ENCODE peak calls at places on chromosome 13, in six cellular contexts. One of them, this sample, is unnamed.
A peak's percentile ranks its signal among the peaks of the same experiment; 100 is the strongest.

GRCh38 chr13:82800391-82800790 is 1081.9 kb downstream of the SLITRK1 start:
- DNase-seq in neural progenitor cell: no peak
- DNase-seq in heart right ventricle: no peak
- DNase-seq in psoas muscle: no peak
- DNase-seq in thyroid gland: no peak
- DNase-seq in body of pancreas: no peak
- DNase-seq in this sample: no peak

GRCh38 chr13:33863390-33863789 is 45.4 kb downstream of the RFC3 start:
- DNase-seq in neural progenitor cell: no peak
- DNase-seq in heart right ventricle: no peak
- DNase-seq in psoas muscle: no peak
- DNase-seq in thyroid gland: no peak
- DNase-seq in body of pancreas: no peak
- DNase-seq in this sample: no peak

GRCh38 chr13:91247768-91248167 is 99.7 kb upstream of the MIR17HG start:
- DNase-seq in neural progenitor cell: no peak
- DNase-seq in heart right ventricle: no peak
- DNase-seq in psoas muscle: no peak
- DNase-seq in thyroid gland: no peak
- DNase-seq in body of pancreas: no peak
- DNase-seq in this sample: no peak

GRCh38 chr13:47499358-47500150 is 501.5 kb downstream of the SUCLA2 start:
- DNase-seq in neural progenitor cell: no peak
- DNase-seq in heart right ventricle: no peak
- DNase-seq in psoas muscle: no peak
- DNase-seq in thyroid gland: no peak
- DNase-seq in body of pancreas: no peak
- DNase-seq in this sample: no peak

GRCh38 chr13:90918551-90918950 is 428.9 kb upstream of the MIR17HG start:
- DNase-seq in neural progenitor cell: no peak
- DNase-seq in heart right ventricle: no peak
- DNase-seq in psoas muscle: no peak
- DNase-seq in thyroid gland: no peak
- DNase-seq in body of pancreas: no peak
- DNase-seq in this sample: no peak

GRCh38 chr13:109254271-109254670 is 532.1 kb downstream of the IRS2 start:
- DNase-seq in neural progenitor cell: peak; percentile 59
- DNase-seq in heart right ventricle: no peak
- DNase-seq in psoas muscle: no peak
- DNase-seq in thyroid gland: no peak
- DNase-seq in body of pancreas: no peak
- DNase-seq in this sample: no peak

GRCh38 chr13:98556968-98557591 is 19.8 kb downstream of the STK24 start:
- DNase-seq in neural progenitor cell: no peak
- DNase-seq in heart right ventricle: no peak
- DNase-seq in psoas muscle: no peak
- DNase-seq in thyroid gland: peak; percentile 85
- DNase-seq in body of pancreas: peak; percentile 55
- DNase-seq in this sample: no peak

GRCh38 chr13:42373048-42373812 is 101.3 kb downstream of the AKAP11 start:
- DNase-seq in neural progenitor cell: no peak
- DNase-seq in heart right ventricle: no peak
- DNase-seq in psoas muscle: no peak
- DNase-seq in thyroid gland: no peak
- DNase-seq in body of pancreas: no peak
- DNase-seq in this sample: no peak

GRCh38 chr13:91704398-91704797 is 306.0 kb downstream of the GPC5 start:
- DNase-seq in neural progenitor cell: no peak
- DNase-seq in heart right ventricle: no peak
- DNase-seq in psoas muscle: no peak
- DNase-seq in thyroid gland: no peak
- DNase-seq in body of pancreas: no peak
- DNase-seq in this sample: no peak

GRCh38 chr13:31236211-31236786 is 36.5 kb downstream of the B3GLCT start:
- DNase-seq in neural progenitor cell: peak; percentile 67
- DNase-seq in heart right ventricle: no peak
- DNase-seq in psoas muscle: no peak
- DNase-seq in thyroid gland: no peak
- DNase-seq in body of pancreas: peak; percentile 18
- DNase-seq in this sample: no peak

GRCh38 chr13:50990540-50991506 is 81.2 kb downstream of the RNASEH2B start:
- DNase-seq in neural progenitor cell: peak; percentile 49
- DNase-seq in heart right ventricle: peak; percentile 32
- DNase-seq in psoas muscle: peak; percentile 51
- DNase-seq in thyroid gland: peak; percentile 13
- DNase-seq in body of pancreas: peak; percentile 23
- DNase-seq in this sample: peak; percentile 84

GRCh38 chr13:102729560-102730275 is 34.9 kb upstream of the METTL21C start:
- DNase-seq in neural progenitor cell: no peak
- DNase-seq in heart right ventricle: no peak
- DNase-seq in psoas muscle: no peak
- DNase-seq in thyroid gland: no peak
- DNase-seq in body of pancreas: no peak
- DNase-seq in this sample: no peak

GRCh38 chr13:34502011-34502410 is 440.1 kb upstream of the NBEA start:
- DNase-seq in neural progenitor cell: no peak
- DNase-seq in heart right ventricle: no peak
- DNase-seq in psoas muscle: no peak
- DNase-seq in thyroid gland: no peak
- DNase-seq in body of pancreas: no peak
- DNase-seq in this sample: no peak

GRCh38 chr13:51799261-51799660 is 4.7 kb downstream of the DHRS12 start:
- DNase-seq in neural progenitor cell: no peak
- DNase-seq in heart right ventricle: no peak
- DNase-seq in psoas muscle: no peak
- DNase-seq in thyroid gland: no peak
- DNase-seq in body of pancreas: no peak
- DNase-seq in this sample: no peak

GRCh38 chr13:100388923-100389322 is 199.7 kb downstream of the GGACT start:
- DNase-seq in neural progenitor cell: no peak
- DNase-seq in heart right ventricle: no peak
- DNase-seq in psoas muscle: no peak
- DNase-seq in thyroid gland: no peak
- DNase-seq in body of pancreas: no peak
- DNase-seq in this sample: no peak

GRCh38 chr13:76286178-76286577 is 600.0 kb downstream of the KCTD12 start:
- DNase-seq in neural progenitor cell: no peak
- DNase-seq in heart right ventricle: no peak
- DNase-seq in psoas muscle: no peak
- DNase-seq in thyroid gland: no peak
- DNase-seq in body of pancreas: no peak
- DNase-seq in this sample: no peak

GRCh38 chr13:102517959-102518358 is 78.8 kb upstream of the TPP2 start:
- DNase-seq in neural progenitor cell: no peak
- DNase-seq in heart right ventricle: no peak
- DNase-seq in psoas muscle: no peak
- DNase-seq in thyroid gland: no peak
- DNase-seq in body of pancreas: no peak
- DNase-seq in this sample: no peak

GRCh38 chr13:41302743-41303142 is 8.3 kb upstream of the NAA16 start:
- DNase-seq in neural progenitor cell: no peak
- DNase-seq in heart right ventricle: no peak
- DNase-seq in psoas muscle: no peak
- DNase-seq in thyroid gland: no peak
- DNase-seq in body of pancreas: no peak
- DNase-seq in this sample: no peak
- H3K27ac ChIP-seq in neural progenitor cell: no peak overlapping the region
- H3K27ac ChIP-seq in heart right ventricle: no peak overlapping the region
- H3K27ac ChIP-seq in psoas muscle: no peak overlapping the region
- H3K27ac ChIP-seq in thyroid gland: no peak overlapping the region
- H3K27ac ChIP-seq in body of pancreas: no peak overlapping the region
- H3K27ac ChIP-seq in this sample: no peak overlapping the region

GRCh38 chr13:106326751-106327150 is 208.7 kb downstream of the EFNB2 start:
- DNase-seq in neural progenitor cell: no peak
- DNase-seq in heart right ventricle: no peak
- DNase-seq in psoas muscle: no peak
- DNase-seq in thyroid gland: no peak
- DNase-seq in body of pancreas: no peak
- DNase-seq in this sample: no peak
- H3K36me3 ChIP-seq in neural progenitor cell: no peaks in the 10 kb centered on the region
- H3K36me3 ChIP-seq in heart right ventricle: no peaks in the 10 kb centered on the region
- H3K36me3 ChIP-seq in psoas muscle: no peaks in the 10 kb centered on the region
- H3K36me3 ChIP-seq in thyroid gland: no peaks in the 10 kb centered on the region
- H3K36me3 ChIP-seq in body of pancreas: no peaks in the 10 kb centered on the region
- H3K36me3 ChIP-seq in this sample: no peaks in the 10 kb centered on the region

GRCh38 chr13:73061478-73062275 is 2.9 kb downstream of the KLF5 start:
- DNase-seq in neural progenitor cell: no peak
- DNase-seq in heart right ventricle: no peak
- DNase-seq in psoas muscle: no peak
- DNase-seq in thyroid gland: peak; percentile 43
- DNase-seq in body of pancreas: no peak
- DNase-seq in this sample: no peak

GRCh38 chr13:73063166-73063565 is 4.4 kb downstream of the KLF5 start:
- DNase-seq in neural progenitor cell: no peak
- DNase-seq in heart right ventricle: no peak
- DNase-seq in psoas muscle: no peak
- DNase-seq in thyroid gland: no peak
- DNase-seq in body of pancreas: no peak
- DNase-seq in this sample: no peak

GRCh38 chr13:73060251-73061160 is 1.7 kb downstream of the KLF5 start:
- DNase-seq in neural progenitor cell: peak; percentile 37
- DNase-seq in heart right ventricle: peak; percentile 31
- DNase-seq in psoas muscle: peak; percentile 33
- DNase-seq in thyroid gland: peak; percentile 57
- DNase-seq in body of pancreas: peak; percentile 44
- DNase-seq in this sample: no peak

GRCh38 chr13:73064991-73065390 is 6.2 kb downstream of the KLF5 start:
- DNase-seq in neural progenitor cell: no peak
- DNase-seq in heart right ventricle: no peak
- DNase-seq in psoas muscle: no peak
- DNase-seq in thyroid gland: no peak
- DNase-seq in body of pancreas: no peak
- DNase-seq in this sample: no peak

GRCh38 chr13:73062368-73062767 is 3.6 kb downstream of the KLF5 start:
- DNase-seq in neural progenitor cell: peak; percentile 13
- DNase-seq in heart right ventricle: no peak
- DNase-seq in psoas muscle: no peak
- DNase-seq in thyroid gland: no peak
- DNase-seq in body of pancreas: no peak
- DNase-seq in this sample: no peak
- H3K27ac ChIP-seq in neural progenitor cell: no peak overlapping the region
- H3K27ac ChIP-seq in heart right ventricle: no peak overlapping the region
- H3K27ac ChIP-seq in psoas muscle: no peak overlapping the region
- H3K27ac ChIP-seq in thyroid gland: peak overlapping the region; percentile 76
- H3K27ac ChIP-seq in body of pancreas: no peak overlapping the region
- H3K27ac ChIP-seq in this sample: peak overlapping the region; percentile 15

DNA sequence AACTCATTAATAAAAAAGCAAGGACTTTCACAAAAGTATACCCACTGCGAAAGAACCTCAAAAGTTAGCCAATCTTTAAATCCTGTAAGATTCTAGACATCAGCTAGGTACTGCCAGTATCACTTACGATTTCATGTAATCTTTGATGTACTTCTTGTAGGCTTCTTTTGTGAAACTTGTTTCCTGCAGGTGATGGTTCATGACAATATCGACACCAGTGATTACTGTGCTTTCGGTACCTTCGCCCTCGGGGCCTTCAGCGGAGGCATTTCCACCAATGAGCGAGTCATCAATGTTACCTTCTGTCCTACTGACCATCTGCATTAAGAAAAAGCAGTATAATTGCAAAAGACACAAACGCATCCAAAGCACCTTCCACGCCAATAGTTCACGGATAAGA is 1.1 kb downstream of the TPT1 start:
- DNase-seq in neural progenitor cell: no peak
- DNase-seq in heart right ventricle: no peak
- DNase-seq in psoas muscle: no peak
- DNase-seq in thyroid gland: no peak
- DNase-seq in body of pancreas: no peak
- DNase-seq in this sample: no peak
- H3K36me3 ChIP-seq in neural progenitor cell: peaks cover 27% of the 10 kb centered on the region
- H3K36me3 ChIP-seq in heart right ventricle: peaks cover 64% of the 10 kb centered on the region
- H3K36me3 ChIP-seq in psoas muscle: peaks cover 21% of the 10 kb centered on the region
- H3K36me3 ChIP-seq in thyroid gland: peaks cover 51% of the 10 kb centered on the region
- H3K36me3 ChIP-seq in body of pancreas: peaks cover 16% of the 10 kb centered on the region
- H3K36me3 ChIP-seq in this sample: peaks cover 16% of the 10 kb centered on the region

GRCh38 chr13:32426981-32427851 is 714 bp downstream of the N4BP2L1 start:
- DNase-seq in neural progenitor cell: peak; percentile 74
- DNase-seq in heart right ventricle: peak; percentile 31
- DNase-seq in psoas muscle: peak; percentile 64
- DNase-seq in thyroid gland: peak; percentile 45
- DNase-seq in body of pancreas: peak; percentile 77
- DNase-seq in this sample: peak; percentile 70
- H3K27ac ChIP-seq in neural progenitor cell: no peak overlapping the region
- H3K27ac ChIP-seq in heart right ventricle: peak overlapping the region; percentile 97
- H3K27ac ChIP-seq in psoas muscle: peak overlapping the region; percentile 88
- H3K27ac ChIP-seq in thyroid gland: peak overlapping the region; percentile 71
- H3K27ac ChIP-seq in body of pancreas: peak overlapping the region; percentile 96
- H3K27ac ChIP-seq in this sample: peak overlapping the region; percentile 46

GRCh38 chr13:114325729-114326128 is 11.4 kb downstream of the CHAMP1 start:
- DNase-seq in neural progenitor cell: no peak
- DNase-seq in heart right ventricle: no peak
- DNase-seq in psoas muscle: no peak
- DNase-seq in thyroid gland: no peak
- DNase-seq in body of pancreas: no peak
- DNase-seq in this sample: no peak

GRCh38 chr13:114324334-114324733 is 10.0 kb downstream of the CHAMP1 start:
- DNase-seq in neural progenitor cell: no peak
- DNase-seq in heart right ventricle: no peak
- DNase-seq in psoas muscle: no peak
- DNase-seq in thyroid gland: no peak
- DNase-seq in body of pancreas: no peak
- DNase-seq in this sample: no peak

GRCh38 chr13:114321256-114321655 is 7.0 kb downstream of the CHAMP1 start:
- DNase-seq in neural progenitor cell: no peak
- DNase-seq in heart right ventricle: no peak
- DNase-seq in psoas muscle: no peak
- DNase-seq in thyroid gland: no peak
- DNase-seq in body of pancreas: no peak
- DNase-seq in this sample: no peak

GRCh38 chr13:114320065-114320464 is 5.8 kb downstream of the CHAMP1 start:
- DNase-seq in neural progenitor cell: no peak
- DNase-seq in heart right ventricle: no peak
- DNase-seq in psoas muscle: no peak
- DNase-seq in thyroid gland: no peak
- DNase-seq in body of pancreas: no peak
- DNase-seq in this sample: no peak

DNA sequence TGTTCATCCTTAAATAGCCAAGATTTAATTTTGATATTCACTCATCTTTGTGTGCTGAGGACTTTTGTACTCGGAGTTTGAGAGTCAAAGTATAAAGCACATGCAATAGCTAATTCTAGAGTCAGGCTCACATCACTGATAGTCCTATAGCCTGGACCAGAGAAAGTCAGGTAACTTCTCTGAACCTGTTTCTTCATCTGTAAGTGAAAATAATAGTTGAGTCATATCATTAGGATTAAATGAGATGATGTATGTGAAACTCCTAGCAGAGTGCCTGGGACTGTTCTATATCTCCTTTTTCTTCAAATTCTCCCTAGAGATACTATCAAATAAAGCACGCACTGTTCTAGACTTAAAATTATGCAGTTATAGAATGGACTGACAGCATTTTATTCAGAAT is 9.0 kb downstream of the CHAMP1 start:
- DNase-seq in neural progenitor cell: no peak
- DNase-seq in heart right ventricle: no peak
- DNase-seq in psoas muscle: no peak
- DNase-seq in thyroid gland: no peak
- DNase-seq in body of pancreas: no peak
- DNase-seq in this sample: no peak
- H3K36me3 ChIP-seq in neural progenitor cell: peaks cover 40% of the 10 kb centered on the region
- H3K36me3 ChIP-seq in heart right ventricle: peaks cover 71% of the 10 kb centered on the region
- H3K36me3 ChIP-seq in psoas muscle: peaks cover 5% of the 10 kb centered on the region
- H3K36me3 ChIP-seq in thyroid gland: peaks cover 30% of the 10 kb centered on the region
- H3K36me3 ChIP-seq in body of pancreas: no peaks in the 10 kb centered on the region
- H3K36me3 ChIP-seq in this sample: peaks cover 20% of the 10 kb centered on the region